ENCODE peak calls at places on chromosomes 11 and 22, in ten cellular contexts. Z is adrenal gland; P is fibroblast of lung; K is tibial artery; C is upper lobe of left lung; X is effector memory CD4-positive, alpha-beta T cell; J is CD8-positive, alpha-beta memory T cell; I is left lung; E is breast epithelium; S is suprapubic skin. M is an unnamed sample. For H3K4me1 and H3K9me3, the result is how much of the 10 kb centered on the place peaks cover.

GRCh38 chr22:29765905-29766631 is 739 bp downstream of the ZMAT5 start:
- DNase-seq in I (no peak), C (no peak), K (no peak), P (no peak), S (no peak), J (no peak), E (no peak), X (no peak), Z (no peak), M (no peak)

GRCh38 chr22:36478966-36479365 is 2.5 kb downstream of the TXN2 start:
- DNase-seq in I (no peak), C (no peak), S (no peak), J (no peak), E (no peak), X (no peak), Z (peak), K (no peak), P (no peak), M (no peak)

GRCh38 chr22:17514092-17514491 is 49.2 kb upstream of the SLC25A18 start:
- DNase-seq in P (no peak), I (no peak), J (no peak), Z (no peak), E (no peak), X (no peak), K (no peak), S (no peak), C (no peak), M (no peak)

GRCh38 chr11:122556605-122557004 is 98.9 kb upstream of the UBASH3B start:
- DNase-seq in P (peak), E (no peak), X (no peak), I (peak), S (no peak), K (no peak), C (no peak), Z (no peak), J (no peak), M (no peak)

GRCh38 chr22:19039448-19039780 is 82.8 kb downstream of the DGCR2 start:
- DNase-seq in X (no peak), C (no peak), K (no peak), E (no peak), J (no peak), I (no peak), P (no peak), Z (no peak), S (no peak), M (peak)

GRCh38 chr11:43072911-43073310 is 238.9 kb upstream of the API5 start:
- DNase-seq in I (no peak), X (no peak), K (no peak), Z (no peak), C (no peak), P (no peak), E (no peak), J (no peak), S (no peak), M (no peak)

GRCh38 chr11:8259316-8259995 is 4.2 kb downstream of the LMO1 start:
- DNase-seq in I (no peak), P (no peak), E (no peak), K (peak), S (peak), X (no peak), C (peak), Z (peak), J (no peak), M (no peak)

GRCh38 chr22:46002757-46003270 is 25.9 kb upstream of the WNT7B start:
- DNase-seq in X (no peak), P (peak), S (peak), Z (peak), C (no peak), K (peak), I (peak), E (no peak), J (no peak), M (no peak)

GRCh38 chr11:127818625-127819024 is 768.7 kb downstream of the ETS1 start:
- DNase-seq in Z (no peak), K (no peak), S (no peak), X (no peak), P (no peak), I (no peak), E (no peak), J (no peak), C (no peak), M (no peak)

GRCh38 chr11:2650343-2650867 is 49.4 kb downstream of the KCNQ1OT1 start:
- DNase-seq in E (no peak), C (no peak), J (no peak), X (no peak), S (no peak), K (no peak), I (no peak), P (no peak), Z (no peak), M (no peak)

GRCh38 chr11:66013762-66014100 is 1.9 kb downstream of the CST6 start:
- DNase-seq in Z (no peak), I (no peak), P (no peak), E (no peak), S (no peak), X (no peak), J (no peak), K (no peak), C (no peak), M (no peak)

GRCh38 chr11:111479666-111480065 is 32.5 kb downstream of the BTG4 start:
- DNase-seq in J (no peak), I (no peak), X (no peak), K (no peak), C (no peak), P (no peak), S (no peak), E (no peak), Z (no peak), M (no peak)

GRCh38 chr11:64744544-64745218 is 739 bp upstream of the RASGRP2 start:
- DNase-seq in S (no peak), P (no peak), X (no peak), J (peak), Z (no peak), C (no peak), E (no peak), K (no peak), I (no peak), M (peak)

GRCh38 chr11:130772266-130773227 is 143.7 kb downstream of the SNX19 start:
- DNase-seq in P (peak), J (no peak), C (no peak), E (peak), S (no peak), K (no peak), I (no peak), X (no peak), Z (peak), M (no peak)

GRCh38 chr22:32850591-32851517 is 49.3 kb downstream of the TIMP3 start:
- DNase-seq in J (no peak), E (peak), P (peak), K (peak), I (no peak), Z (peak), S (peak), X (no peak), C (peak), M (peak)
- H3K4me1 ChIP-seq in J (under half), E (under half), P (under half), K (half or more), I (under half), Z (half or more), S (half or more), X (under half), C (half or more), M (under half)

DNA sequence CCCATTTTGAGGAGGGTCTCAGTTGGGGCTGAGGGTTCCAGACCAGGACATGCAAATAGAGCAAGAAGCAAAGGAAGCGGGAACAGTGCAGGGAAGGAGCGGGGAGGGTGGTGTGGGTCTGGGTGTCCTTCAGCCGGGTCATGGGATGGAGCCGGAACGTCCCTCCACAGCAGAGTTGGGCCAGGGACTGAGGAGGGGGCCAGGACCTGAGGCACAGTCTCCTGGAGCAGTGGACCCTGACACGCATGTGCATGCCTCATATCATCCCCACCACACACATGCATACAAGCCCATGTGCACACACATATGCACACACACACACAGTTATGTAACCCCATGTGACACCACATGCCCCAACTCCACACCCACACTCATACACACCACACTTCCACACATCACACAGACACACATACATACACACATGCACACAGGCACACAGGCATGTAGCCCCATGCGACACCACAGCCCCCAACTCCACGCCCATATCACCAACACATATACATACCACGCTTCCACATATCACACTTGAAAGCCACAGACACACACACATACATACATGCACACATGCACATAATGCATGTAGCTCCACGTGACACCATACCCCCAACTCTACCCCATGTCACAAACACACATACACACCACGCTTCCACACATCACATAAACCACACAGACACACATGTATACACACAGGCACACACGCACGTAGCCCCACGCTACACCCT is 1026.6 kb downstream of the BRD1 start:
- DNase-seq in P (no peak), X (no peak), C (no peak), I (no peak), S (no peak), Z (no peak), J (no peak), E (no peak), K (no peak), M (no peak)
- H3K9me3 ChIP-seq in P (under half), X (under half), C (under half), I (under half), S (under half), Z (under half), J (under half), E (under half), K (under half), M (under half)

GRCh38 chr11:78037825-78038620 is 14.9 kb upstream of the KCTD14 start:
- DNase-seq in E (no peak), J (no peak), C (no peak), I (no peak), P (no peak), K (no peak), Z (no peak), S (no peak), X (no peak), M (no peak)

GRCh38 chr11:78037056-78037455 is 14.0 kb upstream of the KCTD14 start:
- DNase-seq in I (peak), S (no peak), Z (peak), P (no peak), X (no peak), K (no peak), C (peak), E (no peak), J (no peak), M (no peak)

GRCh38 chr11:78039919-78040671 is 17.0 kb upstream of the KCTD14 start:
- DNase-seq in J (no peak), P (peak), E (peak), C (peak), S (peak), X (no peak), I (peak), K (peak), Z (peak), M (peak)

GRCh38 chr11:78039391-78039918 is 16.4 kb upstream of the KCTD14 start:
- DNase-seq in S (no peak), I (no peak), X (no peak), K (no peak), Z (no peak), C (no peak), J (no peak), E (no peak), P (no peak), M (no peak)

GRCh38 chr11:78038697-78039313 is 15.7 kb upstream of the KCTD14 start:
- DNase-seq in K (no peak), P (no peak), C (no peak), E (no peak), I (no peak), Z (peak), J (no peak), X (no peak), S (no peak), M (no peak)
- H3K4me1 ChIP-seq in K (under half), P (under half), C (under half), E (under half), I (under half), Z (under half), J (under half), X (under half), S (under half), M (under half)

GRCh38 chr11:114622858-114623257 is 27.3 kb upstream of the NXPE4 start:
- DNase-seq in P (no peak), E (no peak), X (no peak), K (no peak), S (no peak), I (no peak), Z (no peak), C (no peak), J (no peak), M (no peak)
- H3K9me3 ChIP-seq in P (under half), E (under half), X (under half), K (under half), S (under half), I (half or more), Z (under half), C (under half), J (under half), M (under half)